ENCODE peak calls at places on chromosomes 7 and 10, in five cellular contexts. Z, K, X, T and F are unnamed samples.

GRCh38 chr10:10362780-10363179 is 654.9 kb upstream of the CELF2 start:
- DNase-seq in Z (no peak), K (no peak), X (no peak), T (no peak), F (no peak)

GRCh38 chr10:21498416-21498815 is 27.1 kb downstream of the SKIDA1 start:
- DNase-seq in Z (no peak), K (no peak), X (no peak), T (no peak), F (no peak)

GRCh38 chr7:5872326-5872725 is 8.3 kb upstream of the OCM start:
- DNase-seq in Z (no peak), K (no peak), X (no peak), T (no peak), F (no peak)

GRCh38 chr10:555682-556350 is 133.7 kb downstream of the DIP2C start:
- DNase-seq in Z (no peak), K (no peak), X (no peak), T (no peak), F (peak)

GRCh38 chr10:79241990-79242619 is 105.2 kb upstream of the PPIF start:
- DNase-seq in Z (peak), K (peak), X (peak), T (no peak), F (peak)

GRCh38 chr10:18104223-18104872 is 35.9 kb upstream of the CACNB2 start:
- DNase-seq in Z (peak), K (peak), X (no peak), T (peak), F (peak)

GRCh38 chr10:47371629-47372485 is 12.2 kb downstream of the ZNF488 start:
- DNase-seq in Z (peak), K (no peak), X (no peak), T (no peak), F (peak)

GRCh38 chr10:22831586-22831985 is 96.3 kb upstream of the ARMC3 start:
- DNase-seq in Z (no peak), K (no peak), X (no peak), T (no peak), F (no peak)

GRCh38 chr7:11130012-11130411 is 156.3 kb downstream of the PHF14 start:
- DNase-seq in Z (no peak), K (no peak), X (no peak), T (no peak), F (no peak)

DNA sequence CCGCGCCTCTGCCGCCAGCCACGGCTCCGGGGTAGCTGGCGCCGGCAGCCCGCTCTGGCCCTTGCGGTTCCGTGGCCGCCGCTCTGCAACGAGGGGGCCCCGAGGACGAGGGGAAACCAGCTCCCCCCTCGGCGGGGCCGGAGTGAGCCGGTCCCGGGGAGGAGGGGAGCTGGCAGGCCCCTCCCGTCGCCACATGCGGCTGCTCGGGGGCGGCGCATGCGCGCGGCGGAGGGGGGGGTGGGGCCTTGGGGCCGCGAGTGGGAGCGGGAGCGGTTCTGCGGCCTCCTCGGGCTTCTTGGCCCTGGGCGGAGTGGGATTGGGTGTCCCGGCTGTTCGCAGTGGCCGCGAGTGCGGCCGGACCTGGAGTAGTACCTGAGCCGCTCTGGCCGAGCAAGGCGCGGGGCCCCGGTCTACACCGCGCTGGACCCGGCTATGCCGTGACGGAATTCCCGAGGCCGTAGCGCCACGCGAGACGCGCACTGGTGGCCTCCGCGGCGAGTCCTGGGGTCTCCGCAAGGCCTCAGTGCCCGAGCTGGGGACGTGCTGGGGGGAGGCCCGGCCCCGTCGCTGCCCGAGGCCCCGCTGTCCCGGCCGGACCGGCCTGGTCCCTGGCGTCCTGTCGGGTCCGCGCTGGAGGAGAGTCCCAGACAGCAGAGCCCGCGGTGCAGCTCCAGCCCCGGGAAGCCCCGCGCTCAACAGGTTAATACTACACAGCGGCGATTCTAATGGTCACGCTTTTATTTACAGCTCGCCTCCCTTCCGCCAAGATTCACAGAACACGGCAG is 483 bp upstream of the PAXIP1 start:
- DNase-seq in Z (peak), K (peak), X (peak), T (peak), F (peak)
- TF ChIP-seq POLR2A in Z (no peak), K (peak), X (peak), T (peak), F (no peak)

GRCh38 chr7:128455556-128456254 is at the start of gene HILPDA:
- DNase-seq in Z (peak), K (peak), X (peak), T (peak), F (peak)
- TF ChIP-seq CTCF in Z (no peak), K (no peak), X (no peak), T (no peak), F (no peak)

GRCh38 chr10:119006451-119007210 is 22.9 kb upstream of the NANOS1 start:
- DNase-seq in Z (no peak), K (no peak), X (peak), T (no peak), F (peak)
- TF ChIP-seq POLR2A in Z (no peak), K (no peak), X (no peak), T (no peak), F (no peak)

DNA sequence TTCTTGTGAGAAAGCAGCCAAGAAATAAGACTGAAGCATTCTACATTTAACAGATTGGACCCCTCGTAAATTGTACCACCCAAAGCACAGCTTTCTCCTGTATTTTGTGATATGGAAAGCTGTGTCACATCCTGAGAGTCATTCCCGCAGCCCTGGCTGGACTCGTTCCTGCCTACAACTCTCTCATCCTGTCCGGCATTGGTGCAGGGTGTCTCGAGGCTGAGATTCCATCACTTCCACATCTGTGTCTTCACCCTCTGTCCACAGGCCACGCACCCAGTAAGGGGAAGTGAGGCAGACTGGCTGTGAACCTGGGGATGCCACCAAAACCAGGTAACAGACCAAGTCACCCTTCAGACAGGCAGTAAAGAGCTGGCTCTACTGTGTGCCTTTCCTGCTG is 146.2 kb upstream of the KLF6 start:
- DNase-seq in Z (no peak), K (no peak), X (no peak), T (no peak), F (peak)
- TF ChIP-seq CTCF in Z (no peak), K (no peak), X (no peak), T (no peak), F (no peak)

GRCh38 chr7:142812437-142813215 is 41.9 kb downstream of the PRSS2 start:
- DNase-seq in Z (no peak), K (peak), X (no peak), T (peak), F (no peak)
- TF ChIP-seq POLR2A in Z (no peak), K (no peak), X (no peak), T (no peak), F (no peak)

GRCh38 chr10:37146443-37146842 is 21.0 kb downstream of the ANKRD30A start:
- DNase-seq in Z (no peak), K (no peak), X (no peak), T (no peak), F (no peak)
- TF ChIP-seq CTCF in Z (no peak), K (no peak), X (no peak), T (no peak), F (no peak)

DNA sequence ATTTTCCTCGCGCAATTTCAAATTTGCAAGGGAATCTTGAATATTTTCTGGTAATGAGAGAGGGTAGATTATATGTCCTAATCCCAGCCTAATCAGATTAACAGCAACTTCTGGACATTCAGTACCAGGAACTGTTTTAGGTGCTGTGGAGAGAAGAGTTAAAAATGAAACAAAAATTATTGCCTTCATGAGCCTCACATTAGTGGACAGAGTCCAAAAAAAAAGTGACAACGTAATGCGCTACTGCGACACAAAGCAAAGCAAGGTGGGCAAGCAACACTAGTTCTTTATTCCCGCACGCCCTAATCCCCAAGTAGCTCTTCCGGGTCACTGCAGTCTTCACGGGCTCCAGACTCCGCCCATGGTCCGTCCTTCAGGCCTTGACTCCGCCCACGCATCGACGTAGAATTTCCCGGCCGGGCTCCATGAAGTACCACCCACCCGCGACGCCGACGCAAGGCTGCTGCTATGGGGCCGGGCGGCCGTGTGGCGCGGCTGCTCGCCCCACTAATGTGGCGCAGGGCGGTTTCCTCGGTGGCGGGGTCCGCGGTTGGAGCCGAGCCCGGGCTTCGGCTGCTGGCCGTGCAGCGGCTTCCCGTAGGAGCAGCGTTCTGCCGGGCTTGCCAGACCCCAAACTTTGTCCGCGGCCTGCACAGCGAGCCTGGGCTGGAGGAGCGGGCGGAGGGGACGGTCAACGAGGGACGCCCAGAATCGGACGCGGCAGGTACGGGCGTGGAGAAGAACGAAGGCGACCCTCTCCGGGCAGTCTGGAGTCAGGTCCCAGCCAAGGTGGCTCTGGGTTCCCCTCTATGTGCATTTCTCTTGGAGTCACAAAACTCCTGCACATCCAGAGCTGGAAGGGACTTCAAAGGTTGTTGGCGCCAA is at the start of gene MALSU1:
- DNase-seq in Z (peak), K (peak), X (peak), T (peak), F (peak)
- TF ChIP-seq POLR2A in Z (peak), K (peak), X (peak), T (peak), F (no peak)

DNA sequence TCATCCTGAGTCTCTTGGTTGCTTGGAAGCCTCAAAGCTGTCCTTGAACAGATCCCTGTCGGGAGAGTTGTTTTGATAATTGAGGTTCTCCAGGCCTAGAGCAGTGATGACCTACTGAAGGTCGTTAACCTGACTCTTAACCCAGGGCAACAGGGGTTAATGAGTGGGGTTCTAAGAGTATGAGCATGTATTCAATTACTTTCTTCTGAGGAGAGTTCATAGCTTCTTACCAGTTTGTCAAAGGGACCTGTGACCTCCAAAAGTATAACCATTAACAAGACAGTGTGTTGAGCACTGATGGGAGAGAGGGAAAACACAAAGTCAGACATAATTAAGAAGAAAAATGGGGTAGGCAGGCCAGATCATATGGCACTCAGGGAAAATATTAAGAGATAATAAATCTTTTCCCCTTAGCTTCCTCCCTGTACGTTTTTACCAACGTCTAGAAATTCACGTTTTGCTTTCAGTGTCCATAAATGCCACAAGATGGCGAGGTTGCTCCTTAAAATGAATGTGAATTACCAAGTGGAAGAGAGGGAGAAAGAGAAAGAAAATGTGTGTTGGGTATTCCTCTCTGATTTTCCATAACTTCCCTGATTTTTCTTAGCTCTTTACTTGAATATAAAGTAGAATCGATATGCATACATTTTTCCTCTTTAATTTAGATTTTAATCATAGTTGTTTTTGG is 97.6 kb downstream of the SUGCT start:
- DNase-seq in Z (no peak), K (no peak), X (no peak), T (peak), F (no peak)
- TF ChIP-seq CTCF in Z (peak), K (peak), X (no peak), T (peak), F (no peak)